ENCODE peak calls at places on chromosomes 12 and 14, in five cellular contexts. Z is gastrocnemius medialis, J is mucosa of descending colon, P is thoracic aorta, D is right atrium auricular region. O is an unnamed sample. For H3K4me1, the result is how much of the 10 kb centered on the place peaks cover.

GRCh38 chr12:40137252-40137651 is 31.4 kb upstream of the SLC2A13 start:
- DNase-seq in Z (no peak), J (no peak), P (no peak), D (no peak), O (peak)

GRCh38 chr12:51907864-51908425 is 641 bp downstream of the ACVRL1 start:
- DNase-seq in Z (no peak), J (no peak), P (no peak), D (no peak), O (no peak)

GRCh38 chr12:127485528-127485927 is 781.4 kb upstream of the TMEM132C start:
- DNase-seq in Z (no peak), J (no peak), P (no peak), D (no peak), O (no peak)

GRCh38 chr12:44674866-44675265 is 201.2 kb downstream of the NELL2 start:
- DNase-seq in Z (no peak), J (no peak), P (no peak), D (no peak), O (no peak)

GRCh38 chr14:70622111-70622712 is 19.5 kb upstream of the TTC9 start:
- DNase-seq in Z (no peak), J (no peak), P (no peak), D (no peak), O (no peak)

GRCh38 chr12:3496964-3497363 is 6.0 kb downstream of the PRMT8 start:
- DNase-seq in Z (no peak), J (no peak), P (no peak), D (no peak), O (no peak)

GRCh38 chr14:102768223-102769048 is 8.8 kb upstream of the TRAF3 start:
- DNase-seq in Z (no peak), J (no peak), P (no peak), D (no peak), O (no peak)

GRCh38 chr14:91749857-91750256 is 18.0 kb upstream of the CATSPERB start:
- DNase-seq in Z (no peak), J (no peak), P (no peak), D (no peak), O (no peak)

GRCh38 chr12:69985656-69986055 is 160.6 kb downstream of the MYRFL start:
- DNase-seq in Z (no peak), J (peak), P (no peak), D (no peak), O (no peak)

GRCh38 chr14:75442642-75443041 is 14.8 kb downstream of the JDP2 start:
- DNase-seq in Z (no peak), J (no peak), P (no peak), D (no peak), O (no peak)

GRCh38 chr14:75441731-75442130 is 13.9 kb downstream of the JDP2 start:
- DNase-seq in Z (no peak), J (no peak), P (no peak), D (no peak), O (no peak)

GRCh38 chr14:75439989-75440388 is 12.2 kb downstream of the JDP2 start:
- DNase-seq in Z (no peak), J (no peak), P (no peak), D (no peak), O (no peak)

GRCh38 chr14:75442166-75442565 is 14.3 kb downstream of the JDP2 start:
- DNase-seq in Z (no peak), J (no peak), P (no peak), D (no peak), O (no peak)

GRCh38 chr14:75440733-75441474 is 13.1 kb downstream of the JDP2 start:
- DNase-seq in Z (no peak), J (no peak), P (no peak), D (peak), O (no peak)
- H3K4me1 ChIP-seq in Z (half or more), J (under half), P (under half), D (half or more), O (under half)

GRCh38 chr12:9752145-9752717 is 8.5 kb downstream of the CD69 start:
- DNase-seq in Z (no peak), J (no peak), P (no peak), D (no peak), O (no peak)
- H3K4me1 ChIP-seq in Z (under half), J (under half), P (under half), D (under half), O (under half)

GRCh38 chr12:26726956-26727355 is 106.0 kb downstream of the ITPR2 start:
- DNase-seq in Z (no peak), J (no peak), P (no peak), D (no peak), O (no peak)
- H3K4me1 ChIP-seq in Z (under half), J (under half), P (under half), D (under half), O (under half)

GRCh38 chr14:68972507-68973272 is 6.4 kb downstream of the ACTN1 start:
- DNase-seq in Z (no peak), J (no peak), P (no peak), D (no peak), O (no peak)

GRCh38 chr14:68969278-68969677 is 9.8 kb downstream of the ACTN1 start:
- DNase-seq in Z (no peak), J (no peak), P (no peak), D (no peak), O (no peak)

GRCh38 chr14:68971411-68972035 is 7.6 kb downstream of the ACTN1 start:
- DNase-seq in Z (no peak), J (no peak), P (no peak), D (no peak), O (no peak)

GRCh38 chr14:68970096-68970612 is 8.9 kb downstream of the ACTN1 start:
- DNase-seq in Z (no peak), J (no peak), P (no peak), D (no peak), O (no peak)

GRCh38 chr14:68970736-68971135 is 8.4 kb downstream of the ACTN1 start:
- DNase-seq in Z (no peak), J (no peak), P (no peak), D (no peak), O (no peak)
- H3K4me1 ChIP-seq in Z (under half), J (half or more), P (half or more), D (half or more), O (half or more)

GRCh38 chr14:22509751-22510300 is 79.2 kb downstream of the DAD1 start:
- DNase-seq in Z (no peak), J (no peak), P (no peak), D (no peak), O (no peak)

GRCh38 chr14:22509036-22509709 is 79.9 kb downstream of the DAD1 start:
- DNase-seq in Z (no peak), J (no peak), P (no peak), D (no peak), O (no peak)

GRCh38 chr14:22506778-22507351 is 82.2 kb downstream of the DAD1 start:
- DNase-seq in Z (no peak), J (no peak), P (no peak), D (no peak), O (no peak)

GRCh38 chr14:22508662-22509035 is 80.4 kb downstream of the DAD1 start:
- DNase-seq in Z (no peak), J (no peak), P (no peak), D (no peak), O (no peak)

DNA sequence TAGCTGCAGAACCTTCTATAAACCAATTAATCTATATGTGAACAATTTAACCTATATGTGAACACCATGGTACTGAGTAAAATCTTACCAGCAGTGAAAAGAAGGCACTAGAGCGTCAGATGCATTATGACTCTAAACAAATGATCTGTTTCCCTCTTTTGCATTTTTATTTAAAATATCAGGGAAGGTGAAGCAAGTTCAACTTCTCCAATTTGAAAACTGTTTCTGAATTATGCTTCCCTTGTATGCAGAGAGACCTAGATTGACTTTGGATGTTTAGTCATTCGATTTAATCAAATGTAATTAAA is 80.9 kb downstream of the DAD1 start:
- DNase-seq in Z (no peak), J (no peak), P (no peak), D (no peak), O (no peak)
- H3K4me1 ChIP-seq in Z (under half), J (under half), P (under half), D (half or more), O (under half)

O was measured in keratinocyte.